ENCODE peak calls at places on chromosomes 7 and 10, in seven cellular contexts. One of them, this sample, is unnamed. For H3K4me1, the result is how much of the 10 kb centered on the place peaks cover.

GRCh38 chr7:157276731-157277562 is 59.9 kb upstream of the DNAJB6 start:
- DNase-seq in stomach: no peak
- DNase-seq in transverse colon: no peak
- DNase-seq in suprapubic skin: peak
- DNase-seq in tibial nerve: no peak
- DNase-seq in A549: no peak
- DNase-seq in K562: peak
- DNase-seq in this sample: no peak

GRCh38 chr7:51543801-51544553 is 227.4 kb upstream of the COBL start:
- DNase-seq in A549: no peak
- DNase-seq in transverse colon: no peak
- DNase-seq in tibial nerve: no peak
- DNase-seq in K562: no peak
- DNase-seq in stomach: no peak
- DNase-seq in suprapubic skin: no peak
- DNase-seq in this sample: no peak

GRCh38 chr7:24341677-24342076 is 57.7 kb downstream of the NPY start:
- DNase-seq in A549: no peak
- DNase-seq in tibial nerve: no peak
- DNase-seq in transverse colon: no peak
- DNase-seq in stomach: no peak
- DNase-seq in K562: no peak
- DNase-seq in suprapubic skin: no peak
- DNase-seq in this sample: no peak

GRCh38 chr7:66859794-66860645 is 61.0 kb upstream of the TMEM248 start:
- DNase-seq in tibial nerve: no peak
- DNase-seq in stomach: no peak
- DNase-seq in A549: no peak
- DNase-seq in K562: no peak
- DNase-seq in transverse colon: no peak
- DNase-seq in suprapubic skin: no peak
- DNase-seq in this sample: no peak

GRCh38 chr10:45441791-45442190 is 67.8 kb downstream of the ALOX5 start:
- DNase-seq in tibial nerve: no peak
- DNase-seq in suprapubic skin: no peak
- DNase-seq in K562: no peak
- DNase-seq in A549: no peak
- DNase-seq in transverse colon: no peak
- DNase-seq in stomach: no peak
- DNase-seq in this sample: no peak

GRCh38 chr10:128152741-128153583 is 26.7 kb upstream of the MKI67 start:
- DNase-seq in stomach: no peak
- DNase-seq in suprapubic skin: no peak
- DNase-seq in tibial nerve: no peak
- DNase-seq in transverse colon: no peak
- DNase-seq in A549: no peak
- DNase-seq in K562: no peak
- DNase-seq in this sample: no peak

GRCh38 chr7:118151671-118152070 is 32.3 kb upstream of the LSM8 start:
- DNase-seq in A549: no peak
- DNase-seq in tibial nerve: no peak
- DNase-seq in transverse colon: no peak
- DNase-seq in K562: no peak
- DNase-seq in suprapubic skin: no peak
- DNase-seq in stomach: no peak
- DNase-seq in this sample: no peak

GRCh38 chr7:25122373-25122772 is 2.7 kb downstream of the CYCS start:
- DNase-seq in transverse colon: no peak
- DNase-seq in A549: no peak
- DNase-seq in suprapubic skin: no peak
- DNase-seq in tibial nerve: no peak
- DNase-seq in stomach: no peak
- DNase-seq in K562: no peak
- DNase-seq in this sample: no peak

GRCh38 chr10:74189999-74190421 is 39.0 kb downstream of the ADK start:
- DNase-seq in suprapubic skin: no peak
- DNase-seq in tibial nerve: no peak
- DNase-seq in A549: no peak
- DNase-seq in stomach: no peak
- DNase-seq in K562: no peak
- DNase-seq in transverse colon: peak
- DNase-seq in this sample: no peak

GRCh38 chr7:32222251-32222900 is 152.2 kb upstream of the PDE1C start:
- DNase-seq in A549: no peak
- DNase-seq in K562: no peak
- DNase-seq in suprapubic skin: no peak
- DNase-seq in tibial nerve: no peak
- DNase-seq in stomach: no peak
- DNase-seq in transverse colon: no peak
- DNase-seq in this sample: no peak

GRCh38 chr7:5629941-5630340 is 151.5 kb downstream of the RNF216 start:
- DNase-seq in A549: no peak
- DNase-seq in transverse colon: no peak
- DNase-seq in suprapubic skin: no peak
- DNase-seq in K562: no peak
- DNase-seq in stomach: no peak
- DNase-seq in tibial nerve: no peak
- DNase-seq in this sample: no peak

GRCh38 chr7:48250441-48250951 is 79.2 kb downstream of the ABCA13 start:
- DNase-seq in stomach: no peak
- DNase-seq in tibial nerve: no peak
- DNase-seq in A549: no peak
- DNase-seq in suprapubic skin: no peak
- DNase-seq in transverse colon: no peak
- DNase-seq in K562: no peak
- DNase-seq in this sample: no peak

GRCh38 chr7:76220185-76221057 is 18.7 kb downstream of the SRRM3 start:
- DNase-seq in K562: peak
- DNase-seq in transverse colon: no peak
- DNase-seq in suprapubic skin: no peak
- DNase-seq in tibial nerve: no peak
- DNase-seq in stomach: no peak
- DNase-seq in A549: no peak
- DNase-seq in this sample: no peak

GRCh38 chr7:101947899-101948298 is 130.5 kb downstream of the CUX1 start:
- DNase-seq in K562: peak
- DNase-seq in transverse colon: peak
- DNase-seq in A549: no peak
- DNase-seq in tibial nerve: no peak
- DNase-seq in suprapubic skin: no peak
- DNase-seq in stomach: peak
- DNase-seq in this sample: peak

GRCh38 chr10:107708981-107709380 is 544.5 kb upstream of the SORCS1 start:
- DNase-seq in stomach: no peak
- DNase-seq in K562: no peak
- DNase-seq in tibial nerve: no peak
- DNase-seq in suprapubic skin: no peak
- DNase-seq in transverse colon: no peak
- DNase-seq in A549: no peak
- DNase-seq in this sample: no peak

GRCh38 chr10:133209117-133209516 is 20.9 kb upstream of the UTF1 start:
- DNase-seq in tibial nerve: no peak
- DNase-seq in K562: no peak
- DNase-seq in stomach: no peak
- DNase-seq in transverse colon: no peak
- DNase-seq in suprapubic skin: no peak
- DNase-seq in A549: no peak
- DNase-seq in this sample: no peak

GRCh38 chr10:44958196-44958896 is 1.3 kb upstream of the RASSF4 start:
- DNase-seq in transverse colon: no peak
- DNase-seq in suprapubic skin: peak
- DNase-seq in K562: no peak
- DNase-seq in A549: no peak
- DNase-seq in stomach: no peak
- DNase-seq in tibial nerve: peak
- DNase-seq in this sample: no peak

GRCh38 chr7:107660381-107661080 is at the start of gene SLC26A4:
- DNase-seq in tibial nerve: no peak
- DNase-seq in A549: no peak
- DNase-seq in suprapubic skin: no peak
- DNase-seq in transverse colon: no peak
- DNase-seq in K562: no peak
- DNase-seq in stomach: no peak
- DNase-seq in this sample: no peak

GRCh38 chr7:146146866-146147265 is 30.3 kb downstream of the CNTNAP2 start:
- DNase-seq in suprapubic skin: no peak
- DNase-seq in stomach: no peak
- DNase-seq in K562: no peak
- DNase-seq in tibial nerve: no peak
- DNase-seq in transverse colon: no peak
- DNase-seq in A549: no peak
- DNase-seq in this sample: no peak

GRCh38 chr7:49091519-49091918 is 167.2 kb downstream of the CDC14C start:
- DNase-seq in stomach: no peak
- DNase-seq in suprapubic skin: no peak
- DNase-seq in transverse colon: no peak
- DNase-seq in tibial nerve: no peak
- DNase-seq in A549: no peak
- DNase-seq in K562: no peak
- DNase-seq in this sample: no peak

GRCh38 chr7:15515201-15515777 is 46.5 kb downstream of the AGMO start:
- DNase-seq in stomach: no peak
- DNase-seq in tibial nerve: no peak
- DNase-seq in transverse colon: no peak
- DNase-seq in suprapubic skin: no peak
- DNase-seq in A549: no peak
- DNase-seq in K562: no peak
- DNase-seq in this sample: no peak

GRCh38 chr7:13321321-13321720 is 633.9 kb downstream of the ARL4A start:
- DNase-seq in suprapubic skin: no peak
- DNase-seq in tibial nerve: no peak
- DNase-seq in transverse colon: no peak
- DNase-seq in K562: no peak
- DNase-seq in A549: no peak
- DNase-seq in stomach: no peak
- DNase-seq in this sample: no peak

GRCh38 chr7:73329861-73330581 is 2.1 kb downstream of the FKBP6 start:
- DNase-seq in tibial nerve: no peak
- DNase-seq in stomach: no peak
- DNase-seq in transverse colon: no peak
- DNase-seq in suprapubic skin: no peak
- DNase-seq in K562: no peak
- DNase-seq in A549: no peak
- DNase-seq in this sample: no peak

GRCh38 chr7:55438085-55438764 is 73.1 kb downstream of the LANCL2 start:
- DNase-seq in suprapubic skin: no peak
- DNase-seq in transverse colon: no peak
- DNase-seq in stomach: no peak
- DNase-seq in K562: no peak
- DNase-seq in tibial nerve: no peak
- DNase-seq in A549: no peak
- DNase-seq in this sample: no peak

DNA sequence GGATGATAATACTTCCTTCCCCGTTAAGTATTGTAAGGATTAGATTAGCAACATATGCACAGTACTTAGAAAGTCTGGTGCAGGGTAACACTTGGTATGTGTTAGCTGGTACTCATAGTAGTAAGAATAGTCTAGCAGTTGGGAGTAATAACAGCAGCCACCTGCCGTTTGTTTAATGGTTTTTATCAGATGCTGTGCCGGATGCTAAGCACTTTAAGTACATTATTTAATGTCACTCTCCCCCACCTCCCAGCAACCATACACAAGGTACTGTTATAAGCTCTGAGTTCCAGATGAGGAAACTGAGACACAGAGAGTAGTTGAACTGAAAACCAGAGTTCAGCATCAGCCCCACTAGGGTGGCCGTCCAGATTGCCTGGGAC is 60.1 kb downstream of the ZMIZ1 start:
- DNase-seq in stomach: no peak
- DNase-seq in A549: no peak
- DNase-seq in transverse colon: no peak
- DNase-seq in tibial nerve: no peak
- DNase-seq in suprapubic skin: no peak
- DNase-seq in K562: no peak
- DNase-seq in this sample: no peak
- H3K4me1 ChIP-seq in stomach: half or more
- H3K4me1 ChIP-seq in A549: half or more
- H3K4me1 ChIP-seq in transverse colon: half or more
- H3K4me1 ChIP-seq in tibial nerve: under half
- H3K4me1 ChIP-seq in suprapubic skin: under half
- H3K4me1 ChIP-seq in K562: half or more
- H3K4me1 ChIP-seq in this sample: under half

DNA sequence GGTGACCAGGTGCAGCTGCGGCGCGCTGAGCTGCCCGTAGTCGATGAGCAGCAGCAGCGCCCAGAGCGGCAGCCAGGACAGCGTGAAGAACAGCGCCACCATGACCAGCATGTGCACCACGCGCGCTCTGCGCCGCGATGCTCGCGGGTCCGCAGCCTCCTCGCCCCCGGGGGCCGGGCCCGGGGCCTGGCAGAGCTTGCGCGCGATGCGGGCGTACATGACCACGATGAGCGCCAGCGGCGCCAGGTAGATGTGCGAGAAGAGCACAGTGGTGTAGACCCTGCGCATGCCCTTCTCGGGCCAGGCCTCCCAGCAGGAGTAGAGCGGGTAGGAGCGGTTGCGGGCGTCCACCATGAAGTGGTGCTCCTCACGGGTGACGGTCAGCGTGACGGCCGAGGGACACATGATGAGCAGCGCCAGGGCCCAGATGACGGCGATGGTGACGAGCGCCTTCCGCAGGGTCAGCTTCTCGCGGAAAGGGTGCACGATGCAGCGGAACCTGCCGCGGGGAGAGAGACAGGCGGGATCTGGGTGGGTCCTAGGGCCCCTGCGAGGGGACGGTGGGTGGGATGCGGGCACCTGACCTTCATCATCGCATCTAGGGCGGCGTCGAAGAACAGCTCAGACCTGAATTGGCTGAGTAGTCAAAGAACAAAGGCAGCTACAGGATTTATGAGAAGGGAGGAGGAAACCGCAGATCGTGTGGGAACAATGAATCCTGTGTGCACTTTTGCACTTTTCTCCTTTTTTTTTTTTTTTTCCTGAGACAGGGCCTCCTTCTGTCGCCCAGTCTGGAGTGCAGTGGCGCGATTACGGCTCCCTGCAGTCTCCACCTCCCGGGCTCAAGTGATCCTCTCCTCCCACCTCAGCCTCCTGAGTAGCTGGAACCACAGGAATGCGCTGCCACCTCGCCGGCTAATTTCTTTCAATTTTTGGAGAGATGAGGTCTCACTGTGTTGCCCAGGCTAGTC is 22.4 kb upstream of the PPA1 start:
- DNase-seq in suprapubic skin: no peak
- DNase-seq in stomach: no peak
- DNase-seq in tibial nerve: no peak
- DNase-seq in K562: no peak
- DNase-seq in transverse colon: peak
- DNase-seq in A549: no peak
- DNase-seq in this sample: no peak
- TF ChIP-seq EP300 in suprapubic skin: no peak
- TF ChIP-seq EP300 in stomach: no peak
- TF ChIP-seq EP300 in tibial nerve: peak
- TF ChIP-seq EP300 in K562: no peak
- TF ChIP-seq EP300 in transverse colon: no peak
- TF ChIP-seq EP300 in A549: no peak
- TF ChIP-seq EP300 in this sample: no peak

GRCh38 chr10:97547889-97548485 is 24.6 kb upstream of the ANKRD2 start:
- DNase-seq in suprapubic skin: no peak
- DNase-seq in tibial nerve: no peak
- DNase-seq in K562: no peak
- DNase-seq in transverse colon: no peak
- DNase-seq in A549: no peak
- DNase-seq in stomach: no peak
- DNase-seq in this sample: no peak
- H3K4me1 ChIP-seq in suprapubic skin: under half
- H3K4me1 ChIP-seq in tibial nerve: under half
- H3K4me1 ChIP-seq in K562: under half
- H3K4me1 ChIP-seq in transverse colon: under half
- H3K4me1 ChIP-seq in A549: under half
- H3K4me1 ChIP-seq in stomach: under half
- H3K4me1 ChIP-seq in this sample: under half

GRCh38 chr10:71632896-71633600 is 86.5 kb downstream of the C10orf105 start:
- DNase-seq in stomach: no peak
- DNase-seq in tibial nerve: no peak
- DNase-seq in suprapubic skin: no peak
- DNase-seq in transverse colon: no peak
- DNase-seq in A549: no peak
- DNase-seq in K562: peak
- DNase-seq in this sample: no peak
- TF ChIP-seq EP300 in stomach: no peak
- TF ChIP-seq EP300 in tibial nerve: no peak
- TF ChIP-seq EP300 in suprapubic skin: no peak
- TF ChIP-seq EP300 in transverse colon: no peak
- TF ChIP-seq EP300 in A549: no peak
- TF ChIP-seq EP300 in K562: peak
- TF ChIP-seq EP300 in this sample: no peak

This sample was measured in ovary.